ENCODE peak calls at places on chromosomes 16 and 17, in six cellular contexts. V is NCI-H748 treated with DMSO at 0.1 percent for 48 hours; H is NCI-H510A; R is effector memory CD8-positive, alpha-beta T cell; I is NCI-H446 treated with DMSO at 0.1 percent for 48 hours; Y is nephron progenitor cell. U is an unnamed sample.
A peak's percentile ranks its signal among the peaks of the same experiment; 100 is the strongest.

GRCh38 chr17:81429353-81429774 is 34.1 kb downstream of the BAHCC1 start:
- DNase-seq in V (no peak), H (peak; percentile 41), R (no peak), I (peak; percentile 63), Y (no peak), U (peak; percentile 64)

GRCh38 chr17:81583589-81584337 is 31.6 kb upstream of the FAAP100 start:
- DNase-seq in V (no peak), H (no peak), R (no peak), I (no peak), Y (no peak), U (peak; percentile 55)

GRCh38 chr17:5331506-5331905 is 49.4 kb downstream of the RABEP1 start:
- DNase-seq in V (no peak), H (no peak), R (no peak), I (no peak), Y (no peak), U (peak; percentile 68)

GRCh38 chr17:34706029-34706428 is 126.6 kb downstream of the TMEM132E start:
- DNase-seq in V (no peak), H (no peak), R (no peak), I (no peak), Y (peak; percentile 82), U (peak; percentile 18)

GRCh38 chr17:47990962-47991731 is 20.2 kb downstream of the CDK5RAP3 start:
- DNase-seq in V (no peak), H (no peak), R (no peak), I (no peak), Y (peak; percentile 74), U (no peak)

GRCh38 chr17:30372755-30373154 is 6.0 kb upstream of the CPD start:
- DNase-seq in V (no peak), H (no peak), R (no peak), I (no peak), Y (no peak), U (no peak)

GRCh38 chr17:64126918-64127317 is 3.0 kb downstream of the ERN1 start:
- DNase-seq in V (no peak), H (no peak), R (no peak), I (no peak), Y (no peak), U (peak; percentile 58)

GRCh38 chr16:66275795-66276428 is 90.6 kb upstream of the CDH5 start:
- DNase-seq in V (peak; percentile 41), H (no peak), R (no peak), I (peak; percentile 23), Y (peak; percentile 47), U (peak; percentile 74)

GRCh38 chr16:4136229-4136813 is 20.1 kb upstream of the ADCY9 start:
- DNase-seq in V (no peak), H (no peak), R (no peak), I (no peak), Y (no peak), U (no peak)

GRCh38 chr17:44792276-44792675 is 33.5 kb downstream of the ADAM11 start:
- DNase-seq in V (no peak), H (no peak), R (no peak), I (no peak), Y (no peak), U (peak; percentile 57)

GRCh38 chr16:87956771-87957279 is 5.6 kb downstream of the BANP start:
- DNase-seq in V (no peak), H (no peak), R (no peak), I (no peak), Y (no peak), U (peak; percentile 81)

GRCh38 chr17:43528319-43528987 is 17.7 kb downstream of the ETV4 start:
- DNase-seq in V (no peak), H (no peak), R (no peak), I (no peak), Y (peak; percentile 36), U (peak; percentile 47)

GRCh38 chr16:88737298-88738166 is 31.2 kb downstream of the CTU2 start:
- DNase-seq in V (peak; percentile 5), H (no peak), R (peak; percentile 70), I (no peak), Y (peak; percentile 83), U (peak; percentile 76)

GRCh38 chr17:41937970-41938851 is 7.8 kb downstream of the ODAD4 start:
- DNase-seq in V (no peak), H (no peak), R (no peak), I (no peak), Y (no peak), U (no peak)

GRCh38 chr17:78387982-78388941 is 9.8 kb downstream of the PGS1 start:
- DNase-seq in V (no peak), H (no peak), R (no peak), I (no peak), Y (no peak), U (peak; percentile 57)

GRCh38 chr17:17994271-17994670 is 21.6 kb downstream of the DRC3 start:
- DNase-seq in V (peak; percentile 7), H (peak; percentile 8), R (no peak), I (no peak), Y (peak; percentile 43), U (peak; percentile 31)

GRCh38 chr17:75587718-75588545 is at the start of gene MYO15B:
- DNase-seq in V (peak; percentile 1), H (peak; percentile 38), R (peak; percentile 42), I (no peak), Y (peak; percentile 75), U (peak; percentile 25)

U was measured in iris pigment epithelial cell.